ENCODE peak calls at places on chromosome 18, in ten cellular contexts. S is aorta; W is SK-N-SH; P is GM23248; F is lower lobe of right lung; O is heart left ventricle; Q is naive thymus-derived CD4-positive, alpha-beta T cell; U is heart right ventricle; X is uterus; D is CD8-positive, alpha-beta T cell. R is an unnamed sample. For H3K9me3, the result is how much of the 10 kb centered on the place peaks cover.

GRCh38 chr18:26764584-26764983 is 100.9 kb downstream of the AQP4 start:
- DNase-seq in U (no peak), F (no peak), Q (no peak), X (no peak), D (no peak), S (no peak), W (peak), P (no peak), O (no peak), R (no peak)

GRCh38 chr18:77486985-77487384 is 237.3 kb downstream of the GALR1 start:
- DNase-seq in F (no peak), X (no peak), Q (no peak), O (no peak), U (no peak), S (no peak), W (no peak), P (no peak), D (no peak), R (no peak)

GRCh38 chr18:50092250-50092780 is 102.6 kb downstream of the MYO5B start:
- DNase-seq in Q (no peak), S (no peak), P (no peak), W (no peak), O (no peak), F (no peak), D (no peak), U (no peak), X (no peak), R (no peak)

GRCh38 chr18:29737620-29738019 is 1304.9 kb downstream of the DSC3 start:
- DNase-seq in S (no peak), W (no peak), D (no peak), P (no peak), F (no peak), X (no peak), O (no peak), Q (no peak), U (no peak), R (no peak)

GRCh38 chr18:79784071-79784913 is 13.4 kb upstream of the KCNG2 start:
- DNase-seq in X (no peak), W (no peak), U (no peak), P (no peak), D (no peak), O (no peak), Q (no peak), S (peak), F (peak), R (no peak)

GRCh38 chr18:26383454-26384270 is 157.4 kb downstream of the TAF4B start:
- DNase-seq in O (no peak), F (no peak), P (peak), U (no peak), W (peak), D (no peak), X (no peak), Q (peak), S (no peak), R (peak)

GRCh38 chr18:69958422-69958821 is 10.7 kb upstream of the CD226 start:
- DNase-seq in U (no peak), P (no peak), W (no peak), X (no peak), O (no peak), D (no peak), Q (no peak), F (no peak), S (no peak), R (no peak)

GRCh38 chr18:33577688-33578370 is at the start of gene ASXL3:
- DNase-seq in Q (no peak), S (peak), F (peak), U (peak), O (peak), D (no peak), P (peak), W (peak), X (peak), R (no peak)

GRCh38 chr18:30522288-30522929 is 520.1 kb downstream of the DSC3 start:
- DNase-seq in U (no peak), D (no peak), W (no peak), O (no peak), F (no peak), Q (no peak), X (no peak), S (no peak), P (no peak), R (no peak)

GRCh38 chr18:31721596-31721995 is 37.2 kb upstream of the B4GALT6 start:
- DNase-seq in F (no peak), Q (no peak), X (no peak), U (no peak), W (no peak), S (no peak), P (no peak), O (no peak), D (no peak), R (no peak)

GRCh38 chr18:27184115-27185024 is 738 bp downstream of the CHST9 start:
- DNase-seq in F (no peak), O (no peak), D (no peak), W (peak), X (no peak), P (no peak), U (peak), S (no peak), Q (no peak), R (no peak)

GRCh38 chr18:8139971-8140406 is 469.2 kb upstream of the RAB12 start:
- DNase-seq in D (no peak), W (no peak), O (no peak), P (no peak), S (no peak), U (peak), F (no peak), Q (no peak), X (peak), R (no peak)

GRCh38 chr18:51196116-51196810 is 1.2 kb downstream of the MEX3C start:
- DNase-seq in U (peak), Q (peak), P (peak), O (peak), W (no peak), S (peak), X (peak), F (peak), D (peak), R (peak)

GRCh38 chr18:57813245-57813644 is 10.1 kb upstream of the ATP8B1 start:
- DNase-seq in S (no peak), X (no peak), O (no peak), W (no peak), F (no peak), D (no peak), U (no peak), P (peak), Q (no peak), R (no peak)

GRCh38 chr18:61502472-61502871 is 169.2 kb downstream of the CDH20 start:
- DNase-seq in X (peak), W (peak), U (no peak), S (no peak), Q (no peak), F (no peak), O (peak), P (peak), D (no peak), R (no peak)

GRCh38 chr18:35739778-35740177 is 158.2 kb downstream of the GALNT1 start:
- DNase-seq in W (no peak), S (no peak), D (no peak), U (no peak), Q (no peak), O (no peak), F (no peak), P (no peak), X (no peak), R (no peak)

GRCh38 chr18:11149441-11150270 is at the start of gene PIEZO2:
- DNase-seq in Q (no peak), O (peak), W (peak), D (no peak), S (peak), U (peak), F (peak), X (no peak), P (peak), R (no peak)

GRCh38 chr18:79955302-79956075 is 4.0 kb upstream of the SLC66A2 start:
- DNase-seq in P (peak), Q (no peak), S (no peak), D (no peak), X (no peak), F (peak), O (no peak), W (no peak), U (no peak), R (no peak)

GRCh38 chr18:3104190-3105054 is 91.5 kb upstream of the LPIN2 start:
- DNase-seq in P (peak), X (no peak), F (no peak), O (no peak), U (no peak), S (no peak), D (no peak), W (no peak), Q (no peak), R (no peak)

GRCh38 chr18:65988972-65989371 is 238.2 kb downstream of the CDH7 start:
- DNase-seq in Q (no peak), O (no peak), S (no peak), W (no peak), F (no peak), X (no peak), D (no peak), P (no peak), U (no peak), R (no peak)

GRCh38 chr18:33231474-33232317 is 208.8 kb downstream of the CCDC178 start:
- DNase-seq in W (peak), P (peak), D (no peak), F (no peak), Q (peak), U (peak), S (peak), X (peak), O (peak), R (no peak)

GRCh38 chr18:55405655-55406373 is 182.2 kb downstream of the TCF4 start:
- DNase-seq in U (peak), W (peak), Q (no peak), P (peak), F (peak), O (peak), D (no peak), S (peak), X (peak), R (no peak)

GRCh38 chr18:12701161-12701560 is 1.4 kb downstream of the CEP76 start:
- DNase-seq in P (peak), D (no peak), Q (no peak), F (no peak), O (no peak), S (no peak), X (no peak), W (no peak), U (no peak), R (no peak)

GRCh38 chr18:9708057-9708881 is at the start of gene RAB31:
- DNase-seq in Q (no peak), D (no peak), S (peak), W (peak), F (peak), U (peak), O (peak), X (peak), P (peak), R (no peak)

GRCh38 chr18:76486029-76486428 is 9.0 kb downstream of the ZNF516 start:
- DNase-seq in W (no peak), Q (no peak), P (no peak), S (no peak), X (no peak), O (no peak), U (no peak), F (no peak), D (no peak), R (no peak)

GRCh38 chr18:41593276-41593675 is 361.8 kb upstream of the PIK3C3 start:
- DNase-seq in X (no peak), S (no peak), P (no peak), W (no peak), U (no peak), O (no peak), F (no peak), Q (no peak), D (no peak), R (no peak)

GRCh38 chr18:8657050-8657820 is 48.0 kb downstream of the RAB12 start:
- DNase-seq in Q (no peak), O (no peak), P (no peak), S (no peak), X (no peak), F (no peak), U (no peak), D (no peak), W (peak), R (no peak)

GRCh38 chr18:2776596-2776995 is 70.2 kb upstream of the EMILIN2 start:
- DNase-seq in F (no peak), W (no peak), D (no peak), S (no peak), U (no peak), O (no peak), Q (no peak), X (no peak), P (no peak), R (no peak)

GRCh38 chr18:57819671-57820460 is 16.8 kb upstream of the ATP8B1 start:
- DNase-seq in P (peak), O (peak), U (no peak), D (no peak), Q (no peak), S (peak), W (peak), X (peak), F (peak), R (no peak)

GRCh38 chr18:52499646-52500045 is 159.6 kb downstream of the DCC start:
- DNase-seq in D (no peak), W (no peak), P (no peak), S (no peak), F (no peak), O (no peak), U (no peak), X (no peak), Q (no peak), R (no peak)

GRCh38 chr18:62717059-62717849 is 1.9 kb downstream of the PHLPP1 start:
- DNase-seq in D (peak), P (peak), U (no peak), S (peak), O (no peak), F (no peak), Q (peak), X (no peak), W (peak), R (peak)

GRCh38 chr18:44298566-44298965 is 382.1 kb upstream of the SETBP1 start:
- DNase-seq in O (no peak), F (no peak), S (no peak), W (no peak), P (no peak), D (no peak), U (no peak), Q (no peak), X (no peak), R (no peak)

GRCh38 chr18:41128126-41128525 is 826.9 kb upstream of the PIK3C3 start:
- DNase-seq in W (no peak), O (no peak), F (no peak), D (no peak), X (no peak), Q (no peak), U (no peak), P (peak), S (no peak), R (no peak)

GRCh38 chr18:73787316-73787715 is 360.3 kb downstream of the FBXO15 start:
- DNase-seq in Q (no peak), X (no peak), W (no peak), S (no peak), D (no peak), P (no peak), U (no peak), F (no peak), O (no peak), R (no peak)

GRCh38 chr18:10239138-10239537 is 215.3 kb upstream of the APCDD1 start:
- DNase-seq in W (no peak), O (peak), F (peak), U (no peak), S (no peak), D (no peak), X (peak), Q (no peak), P (peak), R (no peak)

GRCh38 chr18:48002933-48003365 is 72.5 kb upstream of the SMAD2 start:
- DNase-seq in P (peak), U (peak), F (peak), Q (no peak), D (no peak), W (no peak), S (peak), O (peak), X (peak), R (no peak)

GRCh38 chr18:50819027-50819726 is 639 bp downstream of the MRO start:
- DNase-seq in P (peak), S (peak), Q (no peak), U (peak), D (no peak), O (peak), F (peak), X (no peak), W (peak), R (no peak)

GRCh38 chr18:44828080-44828479 is 147.4 kb downstream of the SETBP1 start:
- DNase-seq in D (no peak), X (no peak), U (no peak), Q (no peak), W (no peak), F (no peak), S (no peak), O (no peak), P (no peak), R (no peak)

GRCh38 chr18:3665780-3666525 is 216.0 kb downstream of the TGIF1 start:
- DNase-seq in U (peak), P (peak), D (peak), Q (peak), F (peak), X (peak), O (peak), S (peak), W (peak), R (peak)

DNA sequence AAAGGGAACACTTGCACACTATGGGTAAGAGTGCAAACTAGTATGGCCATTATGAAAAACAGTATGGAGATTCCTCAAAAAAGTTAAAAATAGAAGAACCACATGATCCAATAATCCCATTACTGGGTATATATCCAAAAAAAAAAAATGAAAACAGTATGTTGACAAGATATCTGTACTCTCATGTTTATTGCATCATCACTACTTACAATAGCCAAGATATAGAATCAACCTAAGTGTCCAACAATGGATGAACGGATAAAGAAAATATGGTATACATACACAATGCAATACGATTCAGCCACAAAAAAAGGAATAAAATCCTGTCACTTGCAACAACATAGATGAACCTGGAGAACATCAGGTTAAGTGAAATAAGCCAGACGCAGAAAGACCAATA is 73.3 kb downstream of the LOXHD1 start:
- DNase-seq in S (no peak), O (no peak), W (no peak), P (no peak), U (no peak), Q (no peak), F (no peak), D (no peak), X (no peak), R (no peak)
- H3K27ac ChIP-seq in S (no peak), O (no peak), W (no peak), P (no peak), U (no peak), Q (no peak), F (no peak), D (no peak), X (no peak), R (no peak)

DNA sequence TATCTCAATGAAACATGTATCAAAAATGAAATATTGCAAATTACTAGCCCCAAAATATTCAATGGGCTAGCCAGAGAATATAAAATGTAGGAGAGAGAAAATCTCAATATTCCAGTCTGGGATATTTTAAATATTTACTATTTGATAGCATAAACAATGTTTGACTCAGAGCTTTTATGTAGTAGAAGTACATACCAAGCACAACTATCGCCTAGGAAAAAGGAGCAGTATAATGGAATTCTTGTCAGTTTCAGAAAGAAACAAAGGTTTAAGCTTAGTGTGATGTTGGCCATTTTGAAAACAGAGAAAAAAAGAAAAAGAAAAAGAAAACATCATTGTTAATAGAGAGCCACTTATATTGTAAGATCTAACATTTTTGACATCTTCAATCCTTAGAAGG is 1961.9 kb upstream of the CELF4 start:
- DNase-seq in D (no peak), W (no peak), F (no peak), S (no peak), U (no peak), Q (no peak), O (no peak), P (no peak), X (no peak), R (no peak)
- H3K4me3 ChIP-seq in D (no peak), W (no peak), F (no peak), S (no peak), U (no peak), Q (no peak), O (no peak), P (no peak), X (no peak), R (no peak)

DNA sequence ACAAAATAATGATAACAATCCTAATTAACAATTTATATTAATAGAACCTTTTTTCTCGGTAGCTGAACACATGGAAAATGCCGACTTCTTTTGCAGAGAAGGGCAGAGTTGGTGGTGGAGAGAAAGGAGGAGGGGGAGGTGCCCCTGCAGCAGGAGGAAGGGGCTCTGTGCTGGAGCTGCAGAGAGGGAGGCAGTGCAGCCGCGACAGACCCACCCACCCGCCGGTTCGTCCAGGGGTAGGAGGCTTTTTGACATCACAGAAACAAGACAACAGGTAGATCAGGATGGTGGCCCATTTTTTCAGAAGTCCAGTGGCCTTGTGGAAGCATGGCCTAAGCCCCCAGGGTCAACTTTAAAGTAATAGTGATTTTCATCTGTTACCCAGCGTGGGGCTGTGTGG is 321.1 kb upstream of the SALL3 start:
- DNase-seq in O (no peak), D (no peak), S (no peak), P (no peak), Q (no peak), X (no peak), U (no peak), F (no peak), W (no peak), R (no peak)
- H3K9me3 ChIP-seq in O (under half), D (under half), S (under half), P (under half), Q (under half), X (under half), U (under half), F (under half), W (under half), R (under half)

GRCh38 chr18:23144628-23145027 is 9.3 kb downstream of the CABLES1 start:
- DNase-seq in F (no peak), P (no peak), D (no peak), X (no peak), S (no peak), W (no peak), U (no peak), Q (no peak), O (no peak), R (no peak)
- H3K27ac ChIP-seq in F (peak), P (no peak), D (no peak), X (peak), S (peak), W (no peak), U (no peak), Q (no peak), O (no peak), R (no peak)

DNA sequence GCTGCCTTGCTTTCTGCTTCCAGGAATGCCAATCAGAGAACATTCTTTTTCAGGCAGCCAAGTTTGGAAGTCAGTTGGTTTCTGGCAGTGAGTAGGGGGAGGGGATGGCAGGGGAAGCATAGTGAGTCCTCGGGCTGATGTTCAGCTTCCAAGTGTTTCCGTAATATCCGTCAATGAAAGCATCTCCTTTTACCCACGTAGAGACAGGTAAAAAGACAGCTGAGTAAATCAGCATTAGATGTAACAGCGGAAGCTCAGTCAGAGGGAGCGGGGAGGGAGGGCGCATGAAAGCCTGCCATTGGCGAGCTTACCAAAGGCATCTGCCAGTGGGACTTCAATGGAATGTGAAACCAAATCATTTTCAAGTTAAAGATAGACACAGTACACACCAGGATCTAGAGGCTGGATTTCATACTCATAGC is 117.1 kb upstream of the DTNA start:
- DNase-seq in P (peak), U (peak), D (no peak), X (peak), F (peak), W (no peak), Q (no peak), S (peak), O (peak), R (no peak)
- H3K4me3 ChIP-seq in P (peak), U (peak), D (no peak), X (peak), F (peak), W (no peak), Q (no peak), S (peak), O (peak), R (no peak)

DNA sequence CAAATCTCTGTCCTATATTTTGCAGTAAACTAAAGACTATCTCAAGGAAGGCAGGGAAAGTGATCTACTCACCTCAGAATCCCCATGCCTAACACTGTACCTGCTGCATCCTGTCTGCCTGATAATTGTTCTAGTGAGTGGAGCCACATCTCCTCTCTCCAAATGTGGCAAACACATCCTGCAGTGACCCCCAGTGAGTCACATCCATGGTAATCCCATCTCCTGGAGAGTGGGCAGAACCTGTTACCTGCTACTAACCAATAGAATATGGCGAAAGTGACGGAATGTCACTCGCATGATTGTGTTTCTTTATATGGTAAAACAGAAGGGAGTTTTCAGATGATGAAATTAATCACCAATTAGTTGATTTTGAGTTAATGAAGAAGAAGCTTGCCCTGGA is 353.8 kb upstream of the DLGAP1 start:
- DNase-seq in S (no peak), F (no peak), W (no peak), X (no peak), P (no peak), Q (no peak), U (no peak), O (no peak), D (no peak), R (no peak)
- H3K9me3 ChIP-seq in S (under half), F (under half), W (under half), X (under half), P (under half), Q (under half), U (under half), O (under half), D (under half), R (under half)

R was measured in CD4-positive, alpha-beta memory T cell.